ENCODE peak calls at places on chromosome 18, in six cellular contexts. One of them, this sample, is unnamed.

GRCh38 chr18:9849407-9849961 is 36.3 kb upstream of the TXNDC2 start:
- DNase-seq in right cardiac atrium: peak
- DNase-seq in endothelial cell of umbilical vein: no peak
- DNase-seq in cardiac fibroblast: peak
- DNase-seq in neural progenitor cell: peak
- DNase-seq in MG63: no peak
- DNase-seq in this sample: no peak

GRCh38 chr18:46297621-46298020 is 193.4 kb downstream of the HAUS1 start:
- DNase-seq in cardiac fibroblast: no peak
- DNase-seq in MG63: no peak
- DNase-seq in endothelial cell of umbilical vein: no peak
- DNase-seq in neural progenitor cell: no peak
- DNase-seq in right cardiac atrium: no peak
- DNase-seq in this sample: no peak

GRCh38 chr18:11972371-11973174 is 8.7 kb upstream of the IMPA2 start:
- DNase-seq in right cardiac atrium: no peak
- DNase-seq in neural progenitor cell: no peak
- DNase-seq in endothelial cell of umbilical vein: no peak
- DNase-seq in cardiac fibroblast: no peak
- DNase-seq in MG63: no peak
- DNase-seq in this sample: no peak

GRCh38 chr18:8699126-8699525 is 6.2 kb upstream of the MTCL1 start:
- DNase-seq in cardiac fibroblast: no peak
- DNase-seq in neural progenitor cell: no peak
- DNase-seq in right cardiac atrium: no peak
- DNase-seq in endothelial cell of umbilical vein: no peak
- DNase-seq in MG63: no peak
- DNase-seq in this sample: no peak

GRCh38 chr18:7921938-7922587 is 354.9 kb downstream of the PTPRM start:
- DNase-seq in cardiac fibroblast: peak
- DNase-seq in right cardiac atrium: no peak
- DNase-seq in endothelial cell of umbilical vein: peak
- DNase-seq in neural progenitor cell: no peak
- DNase-seq in MG63: peak
- DNase-seq in this sample: no peak

GRCh38 chr18:36314754-36315153 is 17.2 kb downstream of the FHOD3 start:
- DNase-seq in neural progenitor cell: no peak
- DNase-seq in cardiac fibroblast: peak
- DNase-seq in MG63: no peak
- DNase-seq in right cardiac atrium: no peak
- DNase-seq in endothelial cell of umbilical vein: no peak
- DNase-seq in this sample: peak

GRCh38 chr18:2974731-2975130 is 38.2 kb downstream of the LPIN2 start:
- DNase-seq in neural progenitor cell: no peak
- DNase-seq in cardiac fibroblast: no peak
- DNase-seq in right cardiac atrium: no peak
- DNase-seq in endothelial cell of umbilical vein: no peak
- DNase-seq in MG63: no peak
- DNase-seq in this sample: no peak

GRCh38 chr18:29439398-29439797 is 1262.5 kb upstream of the CDH2 start:
- DNase-seq in MG63: no peak
- DNase-seq in right cardiac atrium: no peak
- DNase-seq in cardiac fibroblast: peak
- DNase-seq in endothelial cell of umbilical vein: no peak
- DNase-seq in neural progenitor cell: peak
- DNase-seq in this sample: no peak

GRCh38 chr18:37403788-37404187 is 161.8 kb downstream of the CELF4 start:
- DNase-seq in cardiac fibroblast: no peak
- DNase-seq in neural progenitor cell: no peak
- DNase-seq in endothelial cell of umbilical vein: no peak
- DNase-seq in right cardiac atrium: no peak
- DNase-seq in MG63: no peak
- DNase-seq in this sample: no peak

GRCh38 chr18:28407681-28408080 is 230.8 kb upstream of the CDH2 start:
- DNase-seq in right cardiac atrium: no peak
- DNase-seq in neural progenitor cell: no peak
- DNase-seq in MG63: no peak
- DNase-seq in cardiac fibroblast: no peak
- DNase-seq in endothelial cell of umbilical vein: no peak
- DNase-seq in this sample: no peak

GRCh38 chr18:2111456-2111855 is 459.8 kb downstream of the METTL4 start:
- DNase-seq in right cardiac atrium: no peak
- DNase-seq in neural progenitor cell: no peak
- DNase-seq in endothelial cell of umbilical vein: no peak
- DNase-seq in MG63: no peak
- DNase-seq in cardiac fibroblast: peak
- DNase-seq in this sample: no peak

GRCh38 chr18:69408522-69408921 is 7.8 kb downstream of the DOK6 start:
- DNase-seq in right cardiac atrium: no peak
- DNase-seq in endothelial cell of umbilical vein: no peak
- DNase-seq in MG63: no peak
- DNase-seq in neural progenitor cell: no peak
- DNase-seq in cardiac fibroblast: no peak
- DNase-seq in this sample: no peak

GRCh38 chr18:35822431-35822830 is 150.0 kb upstream of the RMP24 start:
- DNase-seq in right cardiac atrium: no peak
- DNase-seq in MG63: no peak
- DNase-seq in cardiac fibroblast: peak
- DNase-seq in neural progenitor cell: no peak
- DNase-seq in endothelial cell of umbilical vein: no peak
- DNase-seq in this sample: no peak

GRCh38 chr18:48832961-48833700 is 117.6 kb downstream of the SMAD7 start:
- DNase-seq in right cardiac atrium: peak
- DNase-seq in MG63: peak
- DNase-seq in cardiac fibroblast: peak
- DNase-seq in endothelial cell of umbilical vein: no peak
- DNase-seq in neural progenitor cell: peak
- DNase-seq in this sample: no peak

GRCh38 chr18:55790296-55790695 is 202.3 kb upstream of the TCF4 start:
- DNase-seq in neural progenitor cell: no peak
- DNase-seq in endothelial cell of umbilical vein: peak
- DNase-seq in cardiac fibroblast: peak
- DNase-seq in MG63: peak
- DNase-seq in right cardiac atrium: no peak
- DNase-seq in this sample: peak

GRCh38 chr18:37524546-37525301 is 40.9 kb downstream of the CELF4 start:
- DNase-seq in MG63: no peak
- DNase-seq in neural progenitor cell: peak
- DNase-seq in endothelial cell of umbilical vein: no peak
- DNase-seq in right cardiac atrium: no peak
- DNase-seq in cardiac fibroblast: no peak
- DNase-seq in this sample: no peak

GRCh38 chr18:77544792-77545191 is 295.1 kb downstream of the GALR1 start:
- DNase-seq in cardiac fibroblast: no peak
- DNase-seq in endothelial cell of umbilical vein: no peak
- DNase-seq in neural progenitor cell: no peak
- DNase-seq in MG63: no peak
- DNase-seq in right cardiac atrium: no peak
- DNase-seq in this sample: no peak

GRCh38 chr18:61851940-61852451 is 40.8 kb downstream of the RNF152 start:
- DNase-seq in MG63: no peak
- DNase-seq in right cardiac atrium: no peak
- DNase-seq in cardiac fibroblast: peak
- DNase-seq in endothelial cell of umbilical vein: no peak
- DNase-seq in neural progenitor cell: no peak
- DNase-seq in this sample: peak

GRCh38 chr18:9779630-9780029 is 71.5 kb downstream of the RAB31 start:
- DNase-seq in MG63: peak
- DNase-seq in cardiac fibroblast: peak
- DNase-seq in neural progenitor cell: no peak
- DNase-seq in right cardiac atrium: no peak
- DNase-seq in endothelial cell of umbilical vein: no peak
- DNase-seq in this sample: no peak

GRCh38 chr18:650428-650858 is 7.0 kb upstream of the TYMS start:
- DNase-seq in cardiac fibroblast: no peak
- DNase-seq in neural progenitor cell: no peak
- DNase-seq in MG63: no peak
- DNase-seq in endothelial cell of umbilical vein: no peak
- DNase-seq in right cardiac atrium: no peak
- DNase-seq in this sample: no peak
- H3K4me3 ChIP-seq in cardiac fibroblast: no peak
- H3K4me3 ChIP-seq in neural progenitor cell: no peak
- H3K4me3 ChIP-seq in MG63: no peak
- H3K4me3 ChIP-seq in endothelial cell of umbilical vein: no peak
- H3K4me3 ChIP-seq in right cardiac atrium: no peak
- H3K4me3 ChIP-seq in this sample: no peak

GRCh38 chr18:23499571-23499889 is 3.8 kb upstream of the RMC1 start:
- DNase-seq in right cardiac atrium: no peak
- DNase-seq in endothelial cell of umbilical vein: no peak
- DNase-seq in cardiac fibroblast: no peak
- DNase-seq in neural progenitor cell: no peak
- DNase-seq in MG63: no peak
- DNase-seq in this sample: no peak
- H3K4me3 ChIP-seq in right cardiac atrium: no peak
- H3K4me3 ChIP-seq in endothelial cell of umbilical vein: no peak
- H3K4me3 ChIP-seq in cardiac fibroblast: no peak
- H3K4me3 ChIP-seq in neural progenitor cell: no peak
- H3K4me3 ChIP-seq in MG63: no peak
- H3K4me3 ChIP-seq in this sample: no peak

DNA sequence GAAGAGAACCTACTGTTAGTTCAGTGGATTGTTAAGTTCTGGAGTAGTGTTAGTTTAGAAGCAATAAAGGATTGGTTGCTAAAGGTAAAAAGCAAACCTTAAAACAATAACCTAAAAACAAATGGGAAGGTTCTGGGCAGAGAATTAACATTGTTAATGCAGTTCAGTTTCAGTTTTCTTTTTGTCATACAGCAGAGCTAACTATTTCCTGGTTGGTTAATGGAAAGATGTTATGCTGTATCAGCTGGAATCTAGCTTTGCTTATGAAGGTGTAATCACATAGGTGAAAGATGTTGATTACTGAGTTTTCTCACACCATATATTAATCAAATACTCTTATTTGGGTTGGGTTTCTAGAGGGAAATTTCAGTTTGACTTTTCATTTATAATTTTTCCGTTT is 23.8 kb downstream of the SMAD4 start:
- DNase-seq in cardiac fibroblast: no peak
- DNase-seq in MG63: no peak
- DNase-seq in neural progenitor cell: no peak
- DNase-seq in right cardiac atrium: no peak
- DNase-seq in endothelial cell of umbilical vein: no peak
- DNase-seq in this sample: no peak
- H3K4me3 ChIP-seq in cardiac fibroblast: no peak
- H3K4me3 ChIP-seq in MG63: no peak
- H3K4me3 ChIP-seq in neural progenitor cell: no peak
- H3K4me3 ChIP-seq in right cardiac atrium: no peak
- H3K4me3 ChIP-seq in endothelial cell of umbilical vein: no peak
- H3K4me3 ChIP-seq in this sample: no peak

DNA sequence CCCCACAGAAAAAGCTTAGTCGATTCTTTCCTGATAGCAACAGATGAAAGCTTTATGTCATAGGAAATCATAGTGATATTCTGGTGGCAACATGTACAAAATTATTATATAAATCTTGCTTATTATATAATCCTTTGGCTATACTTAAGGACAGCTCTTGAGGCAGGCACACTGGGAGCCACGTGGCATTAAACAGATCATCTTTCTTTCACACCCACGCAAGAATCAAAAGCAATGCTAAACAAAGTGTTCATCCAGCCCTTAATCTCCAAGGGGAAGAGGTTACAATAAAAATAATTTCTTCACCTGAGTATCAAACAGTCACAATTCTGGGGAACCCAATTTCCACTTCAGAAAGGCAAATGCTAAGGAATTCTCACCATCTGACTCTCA is 57.8 kb downstream of the CYB5A start:
- DNase-seq in right cardiac atrium: no peak
- DNase-seq in neural progenitor cell: no peak
- DNase-seq in MG63: no peak
- DNase-seq in cardiac fibroblast: no peak
- DNase-seq in endothelial cell of umbilical vein: no peak
- DNase-seq in this sample: no peak
- H3K4me3 ChIP-seq in right cardiac atrium: no peak
- H3K4me3 ChIP-seq in neural progenitor cell: no peak
- H3K4me3 ChIP-seq in MG63: no peak
- H3K4me3 ChIP-seq in cardiac fibroblast: no peak
- H3K4me3 ChIP-seq in endothelial cell of umbilical vein: no peak
- H3K4me3 ChIP-seq in this sample: no peak

DNA sequence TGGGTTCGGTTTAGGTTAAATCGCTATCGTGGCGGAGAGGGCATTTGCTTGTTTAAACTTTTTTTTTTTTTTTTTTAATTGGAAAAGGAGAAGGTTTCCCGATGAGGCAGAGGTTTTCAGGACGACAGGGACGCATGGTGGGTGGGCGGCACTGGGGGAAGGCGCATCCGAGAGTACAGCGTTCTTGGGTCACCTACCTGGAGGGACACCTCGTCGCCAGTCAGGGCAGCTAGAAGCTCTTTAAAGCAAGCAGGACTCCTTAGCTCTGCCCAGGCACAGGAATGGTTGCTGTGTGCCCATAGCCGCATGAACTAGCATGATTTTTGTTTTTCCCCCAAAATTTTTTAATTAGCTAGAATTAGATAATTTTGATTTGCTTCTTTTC is 444 bp downstream of the LDLRAD4 start:
- DNase-seq in endothelial cell of umbilical vein: no peak
- DNase-seq in right cardiac atrium: no peak
- DNase-seq in neural progenitor cell: peak
- DNase-seq in cardiac fibroblast: no peak
- DNase-seq in MG63: no peak
- DNase-seq in this sample: no peak
- H3K4me3 ChIP-seq in endothelial cell of umbilical vein: no peak
- H3K4me3 ChIP-seq in right cardiac atrium: peak
- H3K4me3 ChIP-seq in neural progenitor cell: peak
- H3K4me3 ChIP-seq in cardiac fibroblast: no peak
- H3K4me3 ChIP-seq in MG63: no peak
- H3K4me3 ChIP-seq in this sample: no peak

This sample was measured in skeletal muscle cell.